ENCODE peak calls at places on chromosomes 7 and 10, in five cellular contexts. W is uterus, C is tibial artery, B is aorta, E is GM23248. V is an unnamed sample.

GRCh38 chr10:34960983-34961382 is 129.2 kb downstream of the CUL2 start:
- DNase-seq in W (no peak), C (no peak), B (peak; percentile 2), E (peak; percentile 42), V (no peak)

GRCh38 chr10:35451103-35452016 is 115.1 kb downstream of the CCNY start:
- DNase-seq in W (no peak), C (no peak), B (no peak), E (peak; percentile 19), V (no peak)

GRCh38 chr10:131870831-131871672 is 29.8 kb upstream of the PPP2R2D start:
- DNase-seq in W (no peak), C (no peak), B (peak; percentile 52), E (no peak), V (no peak)

GRCh38 chr7:138396251-138397070 is 63.6 kb upstream of the TRIM24 start:
- DNase-seq in W (no peak), C (no peak), B (no peak), E (no peak), V (no peak)

GRCh38 chr10:8544057-8544380 is 489.5 kb downstream of the GATA3 start:
- DNase-seq in W (no peak), C (no peak), B (no peak), E (no peak), V (no peak)

GRCh38 chr10:48309711-48310226 is 3.3 kb downstream of the MAPK8 start:
- DNase-seq in W (no peak), C (no peak), B (no peak), E (peak; percentile 71), V (no peak)

GRCh38 chr7:55441668-55442305 is 76.7 kb downstream of the LANCL2 start:
- DNase-seq in W (no peak), C (no peak), B (no peak), E (peak; percentile 90), V (no peak)

GRCh38 chr7:14600766-14601367 is 301.7 kb downstream of the DGKB start:
- DNase-seq in W (no peak), C (no peak), B (no peak), E (no peak), V (no peak)

GRCh38 chr10:44280211-44280610 is 104.7 kb downstream of the CXCL12 start:
- DNase-seq in W (no peak), C (no peak), B (no peak), E (peak; percentile 58), V (no peak)

GRCh38 chr7:38163671-38164070 is 14.4 kb upstream of the STARD3NL start:
- DNase-seq in W (no peak), C (no peak), B (no peak), E (no peak), V (no peak)

GRCh38 chr10:102643346-102644065 is 773 bp upstream of the TRIM8 start:
- DNase-seq in W (peak; percentile 68), C (peak; percentile 85), B (peak; percentile 86), E (peak; percentile 89), V (no peak)

GRCh38 chr7:73437699-73438416 is 4.3 kb downstream of the FZD9 start:
- DNase-seq in W (no peak), C (no peak), B (no peak), E (peak; percentile 28), V (no peak)

GRCh38 chr10:4270116-4270515 is 485.1 kb upstream of the KLF6 start:
- DNase-seq in W (no peak), C (no peak), B (no peak), E (peak; percentile 91), V (peak; percentile 40)

GRCh38 chr10:18822156-18822555 is 162.9 kb downstream of the ARL5B start:
- DNase-seq in W (no peak), C (no peak), B (no peak), E (peak; percentile 10), V (no peak)

GRCh38 chr7:17159500-17160037 is 138.9 kb upstream of the AHR start:
- DNase-seq in W (no peak), C (no peak), B (no peak), E (no peak), V (no peak)

GRCh38 chr7:135558337-135558767 is 635 bp downstream of the NUP205 start:
- DNase-seq in W (peak; percentile 37), C (peak; percentile 73), B (no peak), E (peak; percentile 82), V (peak; percentile 71)

GRCh38 chr10:125264752-125265578 is 104.6 kb upstream of the CTBP2 start:
- DNase-seq in W (no peak), C (no peak), B (no peak), E (no peak), V (no peak)

GRCh38 chr7:51352174-51353145 is 35.9 kb upstream of the COBL start:
- DNase-seq in W (no peak), C (no peak), B (no peak), E (peak; percentile 3), V (no peak)

GRCh38 chr10:109820620-109821405 is 102.5 kb downstream of the XPNPEP1 start:
- DNase-seq in W (no peak), C (no peak), B (no peak), E (no peak), V (no peak)

GRCh38 chr10:44894691-44895090 is 16.4 kb upstream of the TMEM72 start:
- DNase-seq in W (no peak), C (peak; percentile 39), B (no peak), E (no peak), V (no peak)

GRCh38 chr7:151432658-151433521 is 7.1 kb downstream of the CRYGN start:
- DNase-seq in W (no peak), C (no peak), B (no peak), E (no peak), V (no peak)

GRCh38 chr10:88582411-88582805 is 710 bp downstream of the RNLS start:
- DNase-seq in W (no peak), C (no peak), B (no peak), E (no peak), V (no peak)

GRCh38 chr7:5525271-5526189 is 101.9 kb upstream of the TNRC18 start:
- DNase-seq in W (no peak), C (no peak), B (no peak), E (peak; percentile 48), V (no peak)

GRCh38 chr10:13803566-13804554 is 217.1 kb downstream of the PRPF18 start:
- DNase-seq in W (no peak), C (no peak), B (no peak), E (no peak), V (no peak)

GRCh38 chr7:109246330-109247077 is 676.8 kb downstream of the DNAJB9 start:
- DNase-seq in W (no peak), C (no peak), B (no peak), E (peak; percentile 59), V (no peak)

GRCh38 chr7:18495412-18496335 is at the start of gene HDAC9:
- DNase-seq in W (peak; percentile 31), C (no peak), B (peak; percentile 70), E (peak; percentile 83), V (no peak)

GRCh38 chr7:70935854-70936253 is 196.1 kb upstream of the GALNT17 start:
- DNase-seq in W (no peak), C (no peak), B (no peak), E (no peak), V (no peak)

GRCh38 chr7:148809856-148810255 is 74.2 kb downstream of the EZH2 start:
- DNase-seq in W (no peak), C (no peak), B (no peak), E (no peak), V (no peak)

GRCh38 chr10:116271593-116272496 is 1.2 kb downstream of the GFRA1 start:
- DNase-seq in W (no peak), C (no peak), B (peak; percentile 82), E (peak; percentile 64), V (no peak)
- H3K4me3 ChIP-seq in W (peak overlapping the region; percentile 49), C (peak overlapping the region; percentile 44), B (peak overlapping the region; percentile 68), E (peak overlapping the region; percentile 76), V (peak overlapping the region; percentile 45)

GRCh38 chr10:104659809-104660208 is 18.7 kb downstream of the SORCS3 start:
- DNase-seq in W (no peak), C (no peak), B (no peak), E (no peak), V (no peak)

GRCh38 chr10:104666106-104666505 is 25.0 kb downstream of the SORCS3 start:
- DNase-seq in W (no peak), C (no peak), B (no peak), E (no peak), V (no peak)

GRCh38 chr10:104665174-104665573 is 24.1 kb downstream of the SORCS3 start:
- DNase-seq in W (no peak), C (no peak), B (no peak), E (no peak), V (no peak)

DNA sequence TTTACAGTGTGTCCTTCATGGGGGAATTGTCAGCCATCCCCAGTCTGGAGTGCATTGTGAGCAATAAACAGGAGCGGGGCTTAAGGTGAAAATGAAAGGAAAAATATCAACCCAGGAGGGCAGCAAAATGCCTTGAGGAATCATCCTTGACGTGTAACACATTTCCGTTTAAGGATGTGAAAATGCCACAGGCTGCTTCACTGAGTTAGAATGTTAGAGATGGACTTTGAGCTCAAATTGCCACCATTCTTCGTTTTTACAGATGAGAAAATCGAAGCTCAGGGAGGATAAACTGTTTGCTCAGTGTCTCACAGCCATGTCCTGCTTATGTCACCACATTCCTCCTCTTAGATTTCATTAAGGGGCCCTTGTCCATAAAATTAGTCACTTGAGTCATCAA is 23.1 kb downstream of the SORCS3 start:
- DNase-seq in W (no peak), C (no peak), B (no peak), E (no peak), V (no peak)
- H3K27me3 ChIP-seq in W (no peaks in the 10 kb centered on the region), C (no peaks in the 10 kb centered on the region), B (peaks cover 6% of the 10 kb centered on the region), E (no peaks in the 10 kb centered on the region), V (no peaks in the 10 kb centered on the region)

DNA sequence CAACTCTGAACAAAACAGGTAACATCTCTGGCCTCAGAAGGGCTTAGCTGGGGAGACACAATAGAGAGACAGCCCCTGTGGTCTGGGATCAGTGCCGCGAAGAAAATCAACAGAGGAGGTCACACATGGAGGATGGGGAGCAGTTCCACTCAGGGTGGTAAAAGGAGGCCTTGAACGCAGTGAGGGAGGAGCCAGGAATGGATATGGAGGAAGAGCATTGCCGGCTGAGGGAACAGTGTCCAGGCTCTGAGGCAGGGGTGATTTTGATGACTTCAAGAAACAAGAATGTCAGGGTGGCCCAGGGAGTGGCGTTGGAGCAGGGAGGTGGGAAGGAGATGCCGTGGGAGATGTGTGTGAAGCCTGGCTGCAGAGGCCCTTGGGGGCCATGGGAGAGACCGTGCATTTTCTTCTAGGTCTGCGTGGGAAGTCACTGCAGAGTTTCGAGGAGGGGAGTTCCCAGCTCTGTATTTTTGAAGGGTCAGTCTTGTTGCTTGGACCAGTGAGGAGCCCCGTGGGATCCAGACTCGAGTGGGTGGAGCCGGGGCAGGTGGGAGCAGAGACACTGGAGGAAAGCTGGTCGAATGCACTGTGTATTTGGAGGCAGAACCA is 35.7 kb upstream of the SH2D4B start:
- DNase-seq in W (no peak), C (peak; percentile 46), B (peak; percentile 31), E (no peak), V (no peak)
- H3K4me1 ChIP-seq in W (peaks cover 22% of the 10 kb centered on the region), C (peaks cover 79% of the 10 kb centered on the region), B (no peaks in the 10 kb centered on the region), E (peaks cover 45% of the 10 kb centered on the region), V (peaks cover 89% of the 10 kb centered on the region)

DNA sequence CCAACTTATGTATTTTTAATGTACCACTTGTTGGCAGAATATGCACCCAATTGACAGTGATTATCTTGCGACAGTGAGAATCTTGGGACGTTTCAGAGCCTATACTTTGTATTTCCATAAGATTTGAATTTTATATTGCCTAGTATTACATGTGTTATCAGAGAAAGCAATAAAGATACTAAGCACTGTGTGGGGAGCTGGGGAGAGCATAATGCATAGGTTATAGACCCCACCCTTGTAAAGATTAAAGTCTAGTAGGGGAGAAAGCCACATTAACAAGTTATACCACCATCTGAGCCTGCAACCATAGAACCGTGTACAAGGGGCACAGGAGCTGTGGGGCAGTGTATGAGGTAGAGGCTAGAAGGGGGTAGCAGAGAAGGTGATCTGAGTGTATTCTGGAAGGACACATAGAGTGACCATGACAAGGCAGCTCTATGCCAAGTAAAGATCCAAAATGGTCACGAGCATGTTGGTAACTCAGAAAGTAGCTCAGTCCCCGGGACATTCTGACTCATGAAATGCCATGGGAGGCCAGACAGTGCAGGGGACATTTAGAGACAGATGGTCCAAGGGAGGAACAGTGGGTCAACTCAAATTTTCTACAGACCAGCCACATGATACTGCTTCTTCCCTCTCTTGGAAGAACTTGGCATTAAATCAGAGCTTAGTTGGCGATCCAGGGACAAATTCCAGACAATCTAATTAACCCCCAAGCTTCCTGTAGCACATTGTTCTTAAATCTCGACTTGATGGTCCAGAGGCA is 84.5 kb downstream of the ADRA2A start:
- DNase-seq in W (no peak), C (no peak), B (no peak), E (no peak), V (no peak)
- H3K4me3 ChIP-seq in W (no peak overlapping the region), C (no peak overlapping the region), B (no peak overlapping the region), E (no peak overlapping the region), V (no peak overlapping the region)